ENCODE peak calls at places on chromosomes 5 and 9, in ten cellular contexts. I, F, L, O, A, E, S, X, C and R are unnamed samples.

GRCh38 chr5:172090976-172091547 is 84.6 kb upstream of the FBXW11 start:
- DNase-seq in I (no peak), F (peak; percentile 84), L (no peak), O (no peak), A (no peak), E (no peak), S (no peak), X (no peak), C (no peak), R (no peak)

GRCh38 chr9:14661421-14662059 is 31.7 kb downstream of the ZDHHC21 start:
- DNase-seq in I (peak; percentile 55), F (no peak), L (peak; percentile 18), O (no peak), A (no peak), E (no peak), S (no peak), X (no peak), C (no peak), R (no peak)

GRCh38 chr5:74772359-74772758 is 5.3 kb downstream of the NSA2 start:
- DNase-seq in I (peak; percentile 5), F (no peak), L (no peak), O (no peak), A (no peak), E (no peak), S (no peak), X (no peak), C (no peak), R (no peak)

GRCh38 chr5:175597718-175598117 is 60.2 kb upstream of the HRH2 start:
- DNase-seq in I (no peak), F (no peak), L (no peak), O (no peak), A (no peak), E (no peak), S (no peak), X (no peak), C (no peak), R (no peak)

GRCh38 chr9:90815183-90815943 is 13.7 kb downstream of the SYK start:
- DNase-seq in I (no peak), F (no peak), L (peak; percentile 39), O (no peak), A (no peak), E (no peak), S (no peak), X (peak; percentile 58), C (no peak), R (no peak)

GRCh38 chr9:4298255-4299005 is 1.4 kb downstream of the GLIS3 start:
- DNase-seq in I (no peak), F (no peak), L (peak; percentile 52), O (peak; percentile 31), A (peak; percentile 39), E (peak; percentile 26), S (no peak), X (peak; percentile 65), C (peak; percentile 4), R (peak; percentile 6)

GRCh38 chr9:113995963-113996362 is 82.1 kb downstream of the AMBP start:
- DNase-seq in I (no peak), F (no peak), L (no peak), O (no peak), A (no peak), E (no peak), S (no peak), X (peak; percentile 44), C (no peak), R (no peak)

GRCh38 chr5:133896873-133897272 is 71.6 kb downstream of the C5orf15 start:
- DNase-seq in I (no peak), F (no peak), L (no peak), O (no peak), A (no peak), E (no peak), S (no peak), X (no peak), C (no peak), R (no peak)

GRCh38 chr5:122192883-122193496 is 63.6 kb downstream of the ZNF474 start:
- DNase-seq in I (peak; percentile 82), F (peak; percentile 62), L (peak; percentile 68), O (peak; percentile 9), A (peak; percentile 7), E (no peak), S (no peak), X (no peak), C (peak; percentile 38), R (peak; percentile 51)

GRCh38 chr5:158466196-158466595 is 607.3 kb upstream of the CLINT1 start:
- DNase-seq in I (no peak), F (no peak), L (no peak), O (no peak), A (no peak), E (no peak), S (no peak), X (no peak), C (no peak), R (no peak)

GRCh38 chr9:92664394-92665152 is 5.4 kb downstream of the IPPK start:
- DNase-seq in I (no peak), F (no peak), L (peak; percentile 32), O (no peak), A (no peak), E (no peak), S (no peak), X (no peak), C (no peak), R (no peak)

GRCh38 chr5:77210091-77211012 is at the start of gene PDE8B:
- DNase-seq in I (no peak), F (no peak), L (no peak), O (no peak), A (no peak), E (no peak), S (no peak), X (no peak), C (no peak), R (no peak)

GRCh38 chr5:140251527-140251973 is 51.4 kb downstream of the PFDN1 start:
- DNase-seq in I (peak; percentile 62), F (peak; percentile 66), L (peak; percentile 74), O (peak; percentile 40), A (peak; percentile 80), E (no peak), S (peak; percentile 84), X (no peak), C (no peak), R (no peak)

GRCh38 chr5:128668921-128669320 is 130.9 kb upstream of the FBN2 start:
- DNase-seq in I (no peak), F (peak; percentile 31), L (no peak), O (no peak), A (no peak), E (no peak), S (no peak), X (no peak), C (no peak), R (no peak)

GRCh38 chr5:142797420-142797819 is 27.2 kb downstream of the ARHGAP26 start:
- DNase-seq in I (no peak), F (no peak), L (no peak), O (no peak), A (no peak), E (no peak), S (no peak), X (no peak), C (no peak), R (no peak)
- TF ChIP-seq CTCF in I (no peak), F (no peak), L (no peak), O (no peak), A (no peak), E (no peak), S (no peak), X (no peak), C (no peak), R (no peak)

GRCh38 chr9:83599071-83599470 is 23.9 kb upstream of the IDNK start:
- DNase-seq in I (no peak), F (no peak), L (no peak), O (no peak), A (no peak), E (no peak), S (no peak), X (no peak), C (no peak), R (no peak)

GRCh38 chr9:83601463-83601862 is 21.5 kb upstream of the IDNK start:
- DNase-seq in I (no peak), F (no peak), L (no peak), O (no peak), A (no peak), E (no peak), S (no peak), X (no peak), C (no peak), R (no peak)

GRCh38 chr9:83598487-83598886 is 24.5 kb upstream of the IDNK start:
- DNase-seq in I (peak; percentile 54), F (no peak), L (no peak), O (no peak), A (no peak), E (no peak), S (no peak), X (no peak), C (no peak), R (no peak)

DNA sequence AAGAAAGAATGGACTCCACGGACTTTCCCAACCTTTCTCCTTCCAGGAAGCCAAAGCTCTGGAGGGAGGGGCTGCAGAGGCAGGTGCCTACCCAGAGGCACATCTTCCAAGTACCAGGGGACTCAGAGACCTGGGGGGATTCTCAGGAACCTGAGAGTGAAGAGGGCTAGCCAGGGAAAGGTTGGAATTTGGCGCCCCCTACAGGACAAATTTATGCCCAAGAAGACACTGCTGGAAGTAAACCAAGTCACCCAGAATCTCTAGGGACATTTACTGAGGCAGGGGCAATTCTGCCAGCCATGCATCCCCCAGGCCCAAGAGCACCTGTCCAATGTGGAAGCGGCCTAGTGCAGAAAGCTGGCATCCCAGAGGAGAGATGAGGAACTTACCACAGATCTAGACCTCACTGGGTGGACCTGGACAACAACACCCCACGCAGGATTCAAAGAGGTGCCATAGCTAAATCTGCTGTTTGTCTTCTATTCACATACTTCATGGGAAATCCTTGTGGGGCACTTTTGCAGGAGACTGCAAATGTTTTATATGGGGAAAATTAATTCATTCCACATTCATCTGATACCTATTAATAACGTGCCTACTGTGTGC is 25.9 kb upstream of the IDNK start:
- DNase-seq in I (peak; percentile 38), F (peak; percentile 41), L (peak; percentile 57), O (peak; percentile 16), A (peak; percentile 32), E (no peak), S (no peak), X (no peak), C (peak; percentile 63), R (peak; percentile 63)
- TF ChIP-seq CTCF in I (peak; percentile 66), F (peak; percentile 42), L (peak; percentile 76), O (peak; percentile 88), A (peak; percentile 89), E (peak; percentile 75), S (peak; percentile 36), X (peak; percentile 60), C (peak; percentile 77), R (peak; percentile 89)

GRCh38 chr9:25678147-25678666 is at the start of gene TUSC1:
- DNase-seq in I (peak; percentile 88), F (peak; percentile 76), L (no peak), O (no peak), A (peak; percentile 21), E (peak; percentile 88), S (no peak), X (peak; percentile 90), C (no peak), R (peak; percentile 65)
- TF ChIP-seq CTCF in I (no peak), F (no peak), L (no peak), O (no peak), A (no peak), E (peak; percentile 39), S (no peak), X (no peak), C (no peak), R (no peak)

DNA sequence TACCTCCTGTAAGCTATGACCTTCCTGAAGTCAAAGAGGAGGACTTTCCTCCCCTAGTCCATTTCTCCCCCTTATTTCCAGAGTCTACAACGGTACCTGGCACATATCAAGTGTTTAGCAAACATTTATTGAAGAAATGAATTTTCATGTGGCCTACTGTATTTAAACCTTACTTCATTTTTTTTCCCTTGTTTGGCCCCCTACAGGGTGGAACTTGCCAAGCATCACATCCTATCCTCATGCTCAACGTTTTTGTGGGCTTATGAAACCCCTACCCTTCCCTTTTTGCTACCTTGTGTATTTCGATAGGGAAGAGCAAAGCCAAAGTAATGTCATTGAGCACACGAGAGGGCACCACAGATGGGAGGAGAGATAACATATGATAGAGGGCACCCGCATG is 1857.8 kb upstream of the WWC1 start:
- DNase-seq in I (no peak), F (no peak), L (no peak), O (no peak), A (no peak), E (no peak), S (no peak), X (no peak), C (no peak), R (no peak)
- TF ChIP-seq CTCF in I (no peak), F (no peak), L (no peak), O (no peak), A (no peak), E (no peak), S (no peak), X (no peak), C (peak; percentile 30), R (peak; percentile 33)